ENCODE peak calls at places on chromosomes 2 and 18, in five cellular contexts. N, G, S, F and J are unnamed samples.

GRCh38 chr2:11467126-11467649 is 1.2 kb upstream of the E2F6 start:
- DNase-seq in N (no peak), S (no peak), G (no peak), F (no peak), J (no peak)

GRCh38 chr2:231991664-231992063 is 30.2 kb downstream of the DIS3L2 start:
- DNase-seq in F (peak), N (no peak), S (peak), G (peak), J (no peak)

GRCh38 chr18:10892801-10893595 is 256.4 kb downstream of the PIEZO2 start:
- DNase-seq in G (peak), F (peak), N (no peak), S (no peak), J (no peak)

GRCh38 chr2:55115795-55116597 is 65.7 kb upstream of the RTN4 start:
- DNase-seq in F (peak), G (peak), N (no peak), S (no peak), J (no peak)

GRCh38 chr2:191259001-191259400 is 13.8 kb downstream of the MYO1B start:
- DNase-seq in S (no peak), G (no peak), F (no peak), N (no peak), J (no peak)

GRCh38 chr2:224982226-224982625 is 60.0 kb downstream of the DOCK10 start:
- DNase-seq in S (no peak), F (no peak), N (no peak), G (peak), J (no peak)

GRCh38 chr2:161199885-161200284 is 39.7 kb downstream of the TANK start:
- DNase-seq in G (no peak), N (no peak), F (no peak), S (no peak), J (no peak)

GRCh38 chr2:114316532-114317300 is 125.7 kb upstream of the DPP10 start:
- DNase-seq in F (no peak), N (no peak), G (no peak), S (no peak), J (no peak)

GRCh38 chr18:926946-927345 is 22.3 kb downstream of the ADCYAP1 start:
- DNase-seq in S (no peak), G (no peak), N (no peak), F (no peak), J (no peak)